ENCODE peak calls at places on chromosomes 4 and X, in four cellular contexts. P is H1, O is SK-N-SH, E is HepG2. Q is an unnamed sample.

GRCh38 chr4:128379860-128380259 is 92.2 kb upstream of the PGRMC2 start:
- DNase-seq in P (peak), O (peak), E (peak), Q (no peak)

GRCh38 chrX:40090050-40090804 is 7.5 kb downstream of the BCOR start:
- DNase-seq in P (peak), O (peak), E (no peak), Q (no peak)

GRCh38 chr4:122894802-122895201 is 27.6 kb downstream of the NUDT6 start:
- DNase-seq in P (no peak), O (peak), E (no peak), Q (no peak)

GRCh38 chr4:150224896-150225591 is 146.8 kb downstream of the DCLK2 start:
- DNase-seq in P (no peak), O (no peak), E (no peak), Q (no peak)

GRCh38 chrX:109600114-109600710 is 24.8 kb downstream of the KCNE5 start:
- DNase-seq in P (peak), O (peak), E (no peak), Q (no peak)

GRCh38 chr4:3324093-3324815 is 31.4 kb downstream of the RGS12 start:
- DNase-seq in P (peak), O (no peak), E (no peak), Q (no peak)

GRCh38 chrX:141989802-141990201 is 86.1 kb downstream of the MAGEC1 start:
- DNase-seq in P (no peak), O (no peak), E (no peak), Q (no peak)

GRCh38 chr4:15451866-15452765 is 17.6 kb upstream of the CC2D2A start:
- DNase-seq in P (no peak), O (no peak), E (no peak), Q (no peak)

GRCh38 chr4:150280081-150280950 is 202.1 kb downstream of the DCLK2 start:
- DNase-seq in P (no peak), O (no peak), E (no peak), Q (no peak)

GRCh38 chr4:7041851-7042696 is 1.1 kb upstream of the TADA2B start:
- DNase-seq in P (no peak), O (peak), E (no peak), Q (no peak)

GRCh38 chr4:44668521-44668920 is 9.7 kb upstream of the GUF1 start:
- DNase-seq in P (no peak), O (no peak), E (no peak), Q (no peak)

GRCh38 chr4:154560824-154561231 is 2.0 kb upstream of the FGB start:
- DNase-seq in P (no peak), O (no peak), E (peak), Q (no peak)

GRCh38 chr4:68906238-68907137 is 45.1 kb downstream of the UGT2A3 start:
- DNase-seq in P (peak), O (no peak), E (no peak), Q (no peak)

GRCh38 chr4:121688696-121689095 is 8.1 kb downstream of the ANXA5 start:
- DNase-seq in P (no peak), O (no peak), E (no peak), Q (no peak)

GRCh38 chr4:10129196-10130185 is 12.9 kb upstream of the WDR1 start:
- DNase-seq in P (no peak), O (no peak), E (no peak), Q (no peak)

GRCh38 chr4:80989921-80990544 is 40.5 kb upstream of the BMP3 start:
- DNase-seq in P (peak), O (peak), E (peak), Q (peak)

GRCh38 chr4:70405765-70406164 is 8.0 kb downstream of the OPRPN start:
- DNase-seq in P (no peak), O (no peak), E (no peak), Q (no peak)

GRCh38 chrX:149848855-149849254 is 32.1 kb upstream of the MAGEA8 start:
- DNase-seq in P (no peak), O (no peak), E (no peak), Q (no peak)

GRCh38 chrX:10441464-10441863 is 178.9 kb downstream of the MID1 start:
- DNase-seq in P (no peak), O (no peak), E (no peak), Q (no peak)

GRCh38 chrX:151725338-151725614 is 9.3 kb upstream of the CNGA2 start:
- DNase-seq in P (no peak), O (no peak), E (no peak), Q (no peak)

GRCh38 chrX:136204571-136204970 is 46.6 kb downstream of the MAP7D3 start:
- DNase-seq in P (no peak), O (no peak), E (no peak), Q (no peak)

GRCh38 chrX:48957477-48957826 is at the start of gene OTUD5:
- DNase-seq in P (peak), O (peak), E (peak), Q (no peak)

GRCh38 chr4:71300964-71301363 is 37.9 kb upstream of the SLC4A4 start:
- DNase-seq in P (no peak), O (no peak), E (no peak), Q (no peak)

GRCh38 chr4:3519468-3520264 is 12.6 kb downstream of the LRPAP1 start:
- DNase-seq in P (no peak), O (no peak), E (no peak), Q (no peak)

GRCh38 chr4:160026720-160027119 is 923.8 kb downstream of the RAPGEF2 start:
- DNase-seq in P (no peak), O (no peak), E (no peak), Q (no peak)

GRCh38 chr4:185758807-185759206 is 53.2 kb downstream of the SORBS2 start:
- DNase-seq in P (no peak), O (no peak), E (peak), Q (no peak)

GRCh38 chr4:24067367-24067766 is 177.5 kb upstream of the PPARGC1A start:
- DNase-seq in P (no peak), O (no peak), E (no peak), Q (no peak)

GRCh38 chr4:56730097-56730496 is 49.0 kb upstream of the HOPX start:
- DNase-seq in P (no peak), O (no peak), E (no peak), Q (no peak)

GRCh38 chr4:136583567-136583966 is 948.7 kb downstream of the PCDH18 start:
- DNase-seq in P (no peak), O (no peak), E (no peak), Q (no peak)

GRCh38 chr4:10245761-10246160 is 129.2 kb upstream of the WDR1 start:
- DNase-seq in P (no peak), O (no peak), E (no peak), Q (no peak)

GRCh38 chrX:112359906-112360305 is 277.3 kb upstream of the TRPC5 start:
- DNase-seq in P (no peak), O (no peak), E (no peak), Q (no peak)

GRCh38 chr4:80361329-80361900 is 25.9 kb downstream of the CFAP299 start:
- DNase-seq in P (no peak), O (peak), E (peak), Q (no peak)

GRCh38 chr4:26076000-26076587 is 162.1 kb downstream of the SMIM20 start:
- DNase-seq in P (no peak), O (no peak), E (no peak), Q (peak)

GRCh38 chr4:126734465-126734864 is 898.3 kb upstream of the INTU start:
- DNase-seq in P (no peak), O (no peak), E (no peak), Q (no peak)

GRCh38 chr4:76689079-76689817 is 208.7 kb downstream of the SOWAHB start:
- DNase-seq in P (peak), O (peak), E (no peak), Q (no peak)

GRCh38 chr4:119493419-119493818 is 135.2 kb downstream of the PDE5A start:
- DNase-seq in P (no peak), O (no peak), E (no peak), Q (no peak)

GRCh38 chr4:34492414-34492813 is 1751.9 kb downstream of the ARAP2 start:
- DNase-seq in P (no peak), O (no peak), E (no peak), Q (no peak)

GRCh38 chrX:115372026-115372610 is 82.6 kb downstream of the LUZP4 start:
- DNase-seq in P (no peak), O (no peak), E (no peak), Q (no peak)

GRCh38 chr4:140719022-140719421 is 37.2 kb downstream of the TBC1D9 start:
- DNase-seq in P (no peak), O (no peak), E (no peak), Q (no peak)
- TF ChIP-seq TCF12 in P (no peak), O (peak), E (no peak), Q (no peak)

GRCh38 chrX:18461431-18461830 is 36.0 kb downstream of the CDKL5 start:
- DNase-seq in P (no peak), O (no peak), E (no peak), Q (no peak)
- TF ChIP-seq TCF12 in P (no peak), O (no peak), E (no peak), Q (no peak)

DNA sequence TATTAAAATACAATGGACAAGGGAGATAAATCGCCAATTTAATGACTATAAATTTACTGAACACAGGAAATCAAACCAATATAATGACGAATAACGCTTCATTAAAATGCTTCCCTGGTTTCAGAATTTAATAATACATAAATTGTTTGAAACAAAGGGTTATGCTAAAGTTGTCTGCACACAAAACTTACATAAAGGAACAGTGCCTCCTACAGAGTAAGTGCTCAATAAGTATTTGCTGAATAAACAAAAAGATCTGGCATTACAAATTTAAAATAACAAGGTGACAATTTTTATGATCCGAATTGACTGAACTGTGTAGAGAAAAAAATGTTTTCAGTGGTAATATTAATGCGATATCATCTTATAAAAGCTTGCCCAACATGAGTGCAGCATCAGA is 69.6 kb downstream of the NOCT start:
- DNase-seq in P (no peak), O (no peak), E (peak), Q (no peak)
- TF ChIP-seq TCF12 in P (no peak), O (no peak), E (no peak), Q (no peak)

DNA sequence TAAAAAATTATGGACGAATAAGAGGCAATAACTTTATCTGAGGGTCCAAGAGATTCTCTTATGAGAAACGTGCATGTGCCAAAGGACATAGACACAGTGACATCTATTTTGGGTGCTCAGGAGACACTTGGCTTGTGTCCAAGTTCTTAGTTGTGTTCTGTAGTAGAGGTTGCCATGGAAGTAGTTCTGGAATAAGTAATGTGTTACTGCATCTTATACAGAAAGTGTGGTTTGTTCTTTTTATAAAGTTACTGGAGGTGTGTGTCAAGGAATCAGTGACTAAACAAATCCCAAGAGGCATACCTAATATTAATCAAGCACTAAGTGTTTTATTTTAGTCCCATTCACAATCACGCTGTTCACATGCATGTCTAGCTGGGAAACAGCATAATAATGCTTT is 305.7 kb downstream of the ARHGAP24 start:
- DNase-seq in P (no peak), O (no peak), E (no peak), Q (no peak)
- TF ChIP-seq TCF12 in P (no peak), O (no peak), E (no peak), Q (no peak)

GRCh38 chrX:132842839-132843238 is 115.6 kb downstream of the HS6ST2 start:
- DNase-seq in P (no peak), O (no peak), E (no peak), Q (no peak)

GRCh38 chrX:132837971-132838370 is 120.5 kb downstream of the HS6ST2 start:
- DNase-seq in P (no peak), O (no peak), E (no peak), Q (no peak)

GRCh38 chrX:132843387-132843786 is 115.0 kb downstream of the HS6ST2 start:
- DNase-seq in P (no peak), O (no peak), E (no peak), Q (no peak)
- TF ChIP-seq TCF12 in P (no peak), O (no peak), E (no peak), Q (no peak)